ENCODE peak calls at places on chromosomes 1 and 21, in ten cellular contexts. Q is nephron progenitor cell; R is OCI-M1; E is stimulated activated naive CD4-positive, alpha-beta T cell; T is GM20000; P is activated naive CD8-positive, alpha-beta T cell treated with anti-CD3 and anti-CD28 coated beads, Interleukin-2, amount 50 U/mL, for 24 hours; B is H54; V is mucosa of gallbladder; Z is activated T-cell treated with anti-CD3 and anti-CD28 coated beads for 1 hour; H is glutamatergic neuron. W is an unnamed sample.

GRCh38 chr1:156652131-156652991 is 10.4 kb downstream of the BCAN start:
- DNase-seq in Q (peak; percentile 92), R (peak; percentile 71), E (no peak), T (no peak), P (no peak), B (no peak), V (no peak), Z (no peak), H (no peak), W (no peak)

GRCh38 chr21:33761104-33762036 is 119.1 kb downstream of the ITSN1 start:
- DNase-seq in Q (no peak), R (peak; percentile 89), E (no peak), T (no peak), P (no peak), B (peak; percentile 77), V (peak; percentile 55), Z (no peak), H (peak; percentile 38), W (no peak)

GRCh38 chr1:187001198-187001904 is 172.6 kb downstream of the PLA2G4A start:
- DNase-seq in Q (no peak), R (no peak), E (no peak), T (no peak), P (no peak), B (no peak), V (no peak), Z (no peak), H (no peak), W (no peak)

GRCh38 chr1:41380979-41381690 is 19.9 kb downstream of the FOXO6 start:
- DNase-seq in Q (no peak), R (peak; percentile 49), E (no peak), T (no peak), P (no peak), B (no peak), V (peak; percentile 76), Z (no peak), H (peak; percentile 50), W (no peak)

GRCh38 chr1:95124342-95124741 is 7.2 kb downstream of the TLCD4 start:
- DNase-seq in Q (no peak), R (no peak), E (no peak), T (no peak), P (no peak), B (no peak), V (no peak), Z (no peak), H (no peak), W (no peak)

GRCh38 chr1:220274122-220274855 is 2.0 kb upstream of the RAB3GAP2 start:
- DNase-seq in Q (no peak), R (peak; percentile 62), E (no peak), T (no peak), P (no peak), B (no peak), V (no peak), Z (no peak), H (no peak), W (no peak)

GRCh38 chr1:45979778-45980176 is 152.7 kb downstream of the PIK3R3 start:
- DNase-seq in Q (no peak), R (no peak), E (no peak), T (no peak), P (no peak), B (no peak), V (no peak), Z (no peak), H (no peak), W (no peak)

GRCh38 chr1:40162791-40163441 is 1.7 kb downstream of the RLF start:
- DNase-seq in Q (no peak), R (no peak), E (no peak), T (no peak), P (no peak), B (no peak), V (no peak), Z (no peak), H (no peak), W (no peak)

GRCh38 chr1:229238674-229239415 is 32.1 kb upstream of the RAB4A start:
- DNase-seq in Q (no peak), R (no peak), E (no peak), T (no peak), P (no peak), B (no peak), V (no peak), Z (no peak), H (no peak), W (no peak)

GRCh38 chr1:176998396-176998795 is 166.1 kb downstream of the ASTN1 start:
- DNase-seq in Q (no peak), R (no peak), E (no peak), T (no peak), P (no peak), B (no peak), V (no peak), Z (no peak), H (no peak), W (no peak)

GRCh38 chr1:109341944-109342925 is 35.4 kb upstream of the MYBPHL start:
- DNase-seq in Q (no peak), R (no peak), E (no peak), T (no peak), P (no peak), B (no peak), V (no peak), Z (no peak), H (no peak), W (no peak)